ENCODE peak calls at places on chromosomes 3 and 15, in eight cellular contexts. One of them, this sample, is unnamed.

GRCh38 chr3:139934557-139935070 is 371 bp upstream of the CLSTN2 start:
- DNase-seq in tibial artery: no peak
- DNase-seq in nucleus accumbens: peak
- DNase-seq in GM04503: no peak
- DNase-seq in T-helper 17 cell: no peak
- DNase-seq in activated naive CD8-positive, alpha-beta T cell treated with anti-CD3 and anti-CD28 coated beads, Interleukin-2, amount 50 U/mL, for 24 hours: no peak
- DNase-seq in T-helper 2 cell: no peak
- DNase-seq in mesendoderm: peak
- DNase-seq in this sample: peak

GRCh38 chr3:15899438-15899837 is 101.7 kb upstream of the ANKRD28 start:
- DNase-seq in tibial artery: no peak
- DNase-seq in nucleus accumbens: no peak
- DNase-seq in GM04503: peak
- DNase-seq in T-helper 17 cell: no peak
- DNase-seq in activated naive CD8-positive, alpha-beta T cell treated with anti-CD3 and anti-CD28 coated beads, Interleukin-2, amount 50 U/mL, for 24 hours: no peak
- DNase-seq in T-helper 2 cell: no peak
- DNase-seq in mesendoderm: peak
- DNase-seq in this sample: no peak

GRCh38 chr3:183291511-183292031 is 38.5 kb downstream of the B3GNT5 start:
- DNase-seq in tibial artery: no peak
- DNase-seq in nucleus accumbens: no peak
- DNase-seq in GM04503: no peak
- DNase-seq in T-helper 17 cell: no peak
- DNase-seq in activated naive CD8-positive, alpha-beta T cell treated with anti-CD3 and anti-CD28 coated beads, Interleukin-2, amount 50 U/mL, for 24 hours: no peak
- DNase-seq in T-helper 2 cell: no peak
- DNase-seq in mesendoderm: no peak
- DNase-seq in this sample: peak

GRCh38 chr3:60169755-60170154 is 1081.5 kb downstream of the FHIT start:
- DNase-seq in tibial artery: no peak
- DNase-seq in nucleus accumbens: no peak
- DNase-seq in GM04503: no peak
- DNase-seq in T-helper 17 cell: no peak
- DNase-seq in activated naive CD8-positive, alpha-beta T cell treated with anti-CD3 and anti-CD28 coated beads, Interleukin-2, amount 50 U/mL, for 24 hours: no peak
- DNase-seq in T-helper 2 cell: no peak
- DNase-seq in mesendoderm: no peak
- DNase-seq in this sample: no peak

GRCh38 chr3:150180349-150180748 is 209.7 kb upstream of the PFN2 start:
- DNase-seq in tibial artery: no peak
- DNase-seq in nucleus accumbens: no peak
- DNase-seq in GM04503: peak
- DNase-seq in T-helper 17 cell: no peak
- DNase-seq in activated naive CD8-positive, alpha-beta T cell treated with anti-CD3 and anti-CD28 coated beads, Interleukin-2, amount 50 U/mL, for 24 hours: no peak
- DNase-seq in T-helper 2 cell: no peak
- DNase-seq in mesendoderm: no peak
- DNase-seq in this sample: peak

GRCh38 chr3:123104550-123104949 is 37.7 kb downstream of the PDIA5 start:
- DNase-seq in tibial artery: no peak
- DNase-seq in nucleus accumbens: no peak
- DNase-seq in GM04503: peak
- DNase-seq in T-helper 17 cell: no peak
- DNase-seq in activated naive CD8-positive, alpha-beta T cell treated with anti-CD3 and anti-CD28 coated beads, Interleukin-2, amount 50 U/mL, for 24 hours: no peak
- DNase-seq in T-helper 2 cell: no peak
- DNase-seq in mesendoderm: peak
- DNase-seq in this sample: no peak

GRCh38 chr3:39146083-39146501 is 7.3 kb downstream of the CSRNP1 start:
- DNase-seq in tibial artery: peak
- DNase-seq in nucleus accumbens: no peak
- DNase-seq in GM04503: no peak
- DNase-seq in T-helper 17 cell: no peak
- DNase-seq in activated naive CD8-positive, alpha-beta T cell treated with anti-CD3 and anti-CD28 coated beads, Interleukin-2, amount 50 U/mL, for 24 hours: no peak
- DNase-seq in T-helper 2 cell: no peak
- DNase-seq in mesendoderm: no peak
- DNase-seq in this sample: peak

GRCh38 chr3:128505771-128506170 is 12.8 kb upstream of the GATA2 start:
- DNase-seq in tibial artery: no peak
- DNase-seq in nucleus accumbens: no peak
- DNase-seq in GM04503: no peak
- DNase-seq in T-helper 17 cell: no peak
- DNase-seq in activated naive CD8-positive, alpha-beta T cell treated with anti-CD3 and anti-CD28 coated beads, Interleukin-2, amount 50 U/mL, for 24 hours: no peak
- DNase-seq in T-helper 2 cell: no peak
- DNase-seq in mesendoderm: peak
- DNase-seq in this sample: no peak

GRCh38 chr15:38012894-38013293 is 78.5 kb downstream of the TMCO5A start:
- DNase-seq in tibial artery: no peak
- DNase-seq in nucleus accumbens: peak
- DNase-seq in GM04503: no peak
- DNase-seq in T-helper 17 cell: no peak
- DNase-seq in activated naive CD8-positive, alpha-beta T cell treated with anti-CD3 and anti-CD28 coated beads, Interleukin-2, amount 50 U/mL, for 24 hours: no peak
- DNase-seq in T-helper 2 cell: no peak
- DNase-seq in mesendoderm: no peak
- DNase-seq in this sample: no peak

GRCh38 chr3:62768896-62769295 is 106.3 kb downstream of the CADPS start:
- DNase-seq in tibial artery: no peak
- DNase-seq in nucleus accumbens: no peak
- DNase-seq in GM04503: no peak
- DNase-seq in T-helper 17 cell: no peak
- DNase-seq in activated naive CD8-positive, alpha-beta T cell treated with anti-CD3 and anti-CD28 coated beads, Interleukin-2, amount 50 U/mL, for 24 hours: no peak
- DNase-seq in T-helper 2 cell: no peak
- DNase-seq in mesendoderm: no peak
- DNase-seq in this sample: no peak

This sample was measured in left kidney.